ENCODE peak calls at places on chromosomes 5 and 9, in nine cellular contexts. J is ELR; A is cardiac fibroblast; O is ascending aorta; I is RKO; R is fibroblast of lung; K is activated T-helper 1 cell treated with anti-CD3 and anti-CD28 coated beads, Interleukin-2, amount 50 U/mL, for 16 hours; Q is activated naive CD8-positive, alpha-beta T cell treated with anti-CD3 and anti-CD28 coated beads for 36 hours; Z is NCI-H524. H is an unnamed sample.

GRCh38 chr5:17118631-17119030 is 98.8 kb upstream of the BASP1 start:
- DNase-seq in J (peak; percentile 100), I (peak; percentile 97), A (peak; percentile 98), K (no peak), Z (no peak), Q (no peak), O (peak; percentile 38), R (peak; percentile 89), H (no peak)

GRCh38 chr5:114361724-114362196 is at the start of gene KCNN2:
- DNase-seq in Q (peak; percentile 8), J (peak; percentile 73), K (no peak), A (peak; percentile 24), O (no peak), Z (peak; percentile 53), I (peak; percentile 63), R (peak; percentile 93), H (no peak)

GRCh38 chr9:79581388-79581787 is 9.6 kb downstream of the TLE4 start:
- DNase-seq in O (no peak), K (no peak), I (no peak), J (peak; percentile 76), Q (no peak), A (peak; percentile 60), Z (no peak), R (peak; percentile 66), H (no peak)

GRCh38 chr9:131557855-131558548 is 12.7 kb downstream of the PRRT1B start:
- DNase-seq in Z (no peak), J (no peak), I (no peak), O (no peak), K (no peak), Q (no peak), A (no peak), R (no peak), H (no peak)

GRCh38 chr9:97510797-97511761 is 9.6 kb downstream of the TMOD1 start:
- DNase-seq in J (peak; percentile 79), A (peak; percentile 85), R (peak; percentile 56), O (no peak), Q (no peak), K (no peak), Z (no peak), I (no peak), H (no peak)

GRCh38 chr5:52199833-52200232 is 587.9 kb upstream of the ITGA1 start:
- DNase-seq in I (no peak), A (no peak), J (no peak), K (no peak), Z (no peak), Q (no peak), O (no peak), R (no peak), H (no peak)

GRCh38 chr9:91949293-91949945 is 609 bp downstream of the ROR2 start:
- DNase-seq in A (no peak), K (no peak), Q (peak; percentile 1), J (peak; percentile 12), I (no peak), Z (no peak), R (no peak), O (no peak), H (no peak)

GRCh38 chr9:5485365-5486085 is 24.8 kb upstream of the PDCD1LG2 start:
- DNase-seq in A (no peak), R (no peak), K (no peak), Q (no peak), I (no peak), Z (no peak), J (no peak), O (no peak), H (no peak)

GRCh38 chr9:101341958-101342357 is 42.8 kb downstream of the BAAT start:
- DNase-seq in I (no peak), A (no peak), Z (no peak), O (no peak), K (no peak), J (no peak), R (no peak), Q (no peak), H (no peak)

GRCh38 chr5:35651002-35651756 is 33.5 kb downstream of the SPEF2 start:
- DNase-seq in Z (peak; percentile 22), I (peak; percentile 28), J (peak; percentile 75), Q (peak; percentile 43), A (peak; percentile 60), K (peak; percentile 17), O (no peak), R (peak; percentile 56), H (peak; percentile 4)

GRCh38 chr5:139910901-139911300 is 115.3 kb downstream of the PSD2 start:
- DNase-seq in K (no peak), A (no peak), Z (no peak), Q (no peak), J (no peak), I (no peak), R (no peak), O (no peak), H (no peak)

GRCh38 chr5:177366528-177367322 is 9.0 kb downstream of the RGS14 start:
- DNase-seq in I (no peak), Q (no peak), J (peak; percentile 86), R (peak; percentile 73), A (peak; percentile 75), K (no peak), Z (peak; percentile 39), O (peak; percentile 63), H (no peak)

GRCh38 chr5:54656261-54656728 is 138.7 kb downstream of the SNX18 start:
- DNase-seq in J (no peak), O (no peak), Z (no peak), K (no peak), A (no peak), Q (no peak), R (peak; percentile 45), I (no peak), H (no peak)

GRCh38 chr5:40437452-40437861 is 242.3 kb upstream of the PTGER4 start:
- DNase-seq in A (peak; percentile 91), J (peak; percentile 95), Z (no peak), O (no peak), I (peak; percentile 76), R (peak; percentile 81), K (no peak), Q (peak; percentile 49), H (no peak)

H was measured in GOT3.